ENCODE peak calls at places on chromosomes 2 and 18, in four cellular contexts. One of them, this sample, is unnamed.

GRCh38 chr2:172409042-172409441 is 18.3 kb upstream of the ITGA6 start:
- DNase-seq in globus pallidus: no peak
- DNase-seq in activated naive CD8-positive, alpha-beta T cell treated with anti-CD3 and anti-CD28 coated beads for 36 hours: no peak
- DNase-seq in anterior cingulate cortex: no peak
- DNase-seq in this sample: no peak

GRCh38 chr2:46878886-46879285 is 36.7 kb downstream of the MCFD2 start:
- DNase-seq in globus pallidus: peak
- DNase-seq in activated naive CD8-positive, alpha-beta T cell treated with anti-CD3 and anti-CD28 coated beads for 36 hours: no peak
- DNase-seq in anterior cingulate cortex: no peak
- DNase-seq in this sample: no peak

GRCh38 chr2:16656784-16657391 is 8.7 kb downstream of the CYRIA start:
- DNase-seq in globus pallidus: peak
- DNase-seq in activated naive CD8-positive, alpha-beta T cell treated with anti-CD3 and anti-CD28 coated beads for 36 hours: no peak
- DNase-seq in anterior cingulate cortex: no peak
- DNase-seq in this sample: no peak

GRCh38 chr18:8684577-8684976 is 20.8 kb upstream of the MTCL1 start:
- DNase-seq in globus pallidus: no peak
- DNase-seq in activated naive CD8-positive, alpha-beta T cell treated with anti-CD3 and anti-CD28 coated beads for 36 hours: no peak
- DNase-seq in anterior cingulate cortex: no peak
- DNase-seq in this sample: no peak

GRCh38 chr2:144403940-144404339 is 116.0 kb downstream of the ZEB2 start:
- DNase-seq in globus pallidus: no peak
- DNase-seq in activated naive CD8-positive, alpha-beta T cell treated with anti-CD3 and anti-CD28 coated beads for 36 hours: no peak
- DNase-seq in anterior cingulate cortex: no peak
- DNase-seq in this sample: no peak

GRCh38 chr2:40611196-40611595 is 159.3 kb upstream of the SLC8A1 start:
- DNase-seq in globus pallidus: no peak
- DNase-seq in activated naive CD8-positive, alpha-beta T cell treated with anti-CD3 and anti-CD28 coated beads for 36 hours: no peak
- DNase-seq in anterior cingulate cortex: no peak
- DNase-seq in this sample: no peak

GRCh38 chr18:73829146-73829545 is 318.5 kb downstream of the FBXO15 start:
- DNase-seq in globus pallidus: no peak
- DNase-seq in activated naive CD8-positive, alpha-beta T cell treated with anti-CD3 and anti-CD28 coated beads for 36 hours: no peak
- DNase-seq in anterior cingulate cortex: no peak
- DNase-seq in this sample: no peak

GRCh38 chr2:1745171-1746023 is 1.1 kb upstream of the PXDN start:
- DNase-seq in globus pallidus: no peak
- DNase-seq in activated naive CD8-positive, alpha-beta T cell treated with anti-CD3 and anti-CD28 coated beads for 36 hours: no peak
- DNase-seq in anterior cingulate cortex: no peak
- DNase-seq in this sample: no peak

GRCh38 chr2:76731157-76731556 is 791.0 kb downstream of the LRRTM4 start:
- DNase-seq in globus pallidus: no peak
- DNase-seq in activated naive CD8-positive, alpha-beta T cell treated with anti-CD3 and anti-CD28 coated beads for 36 hours: no peak
- DNase-seq in anterior cingulate cortex: no peak
- DNase-seq in this sample: no peak

GRCh38 chr2:12514168-12514567 is 202.6 kb upstream of the TRIB2 start:
- DNase-seq in globus pallidus: no peak
- DNase-seq in activated naive CD8-positive, alpha-beta T cell treated with anti-CD3 and anti-CD28 coated beads for 36 hours: no peak
- DNase-seq in anterior cingulate cortex: no peak
- DNase-seq in this sample: no peak

GRCh38 chr2:50613161-50613560 is 418.8 kb downstream of the NRXN1 start:
- DNase-seq in globus pallidus: no peak
- DNase-seq in activated naive CD8-positive, alpha-beta T cell treated with anti-CD3 and anti-CD28 coated beads for 36 hours: no peak
- DNase-seq in anterior cingulate cortex: no peak
- DNase-seq in this sample: no peak

GRCh38 chr2:54067851-54068375 is 47.5 kb upstream of the ACYP2 start:
- DNase-seq in globus pallidus: no peak
- DNase-seq in activated naive CD8-positive, alpha-beta T cell treated with anti-CD3 and anti-CD28 coated beads for 36 hours: no peak
- DNase-seq in anterior cingulate cortex: no peak
- DNase-seq in this sample: no peak

GRCh38 chr2:191302459-191303155 is 57.4 kb downstream of the MYO1B start:
- DNase-seq in globus pallidus: no peak
- DNase-seq in activated naive CD8-positive, alpha-beta T cell treated with anti-CD3 and anti-CD28 coated beads for 36 hours: no peak
- DNase-seq in anterior cingulate cortex: no peak
- DNase-seq in this sample: peak

GRCh38 chr2:20525041-20526035 is 78.5 kb downstream of the RHOB start:
- DNase-seq in globus pallidus: peak
- DNase-seq in activated naive CD8-positive, alpha-beta T cell treated with anti-CD3 and anti-CD28 coated beads for 36 hours: no peak
- DNase-seq in anterior cingulate cortex: no peak
- DNase-seq in this sample: no peak

GRCh38 chr2:226796840-226797288 is 2.8 kb downstream of the IRS1 start:
- DNase-seq in globus pallidus: no peak
- DNase-seq in activated naive CD8-positive, alpha-beta T cell treated with anti-CD3 and anti-CD28 coated beads for 36 hours: no peak
- DNase-seq in anterior cingulate cortex: peak
- DNase-seq in this sample: peak

GRCh38 chr2:73004466-73004865 is 67.0 kb downstream of the SFXN5 start:
- DNase-seq in globus pallidus: no peak
- DNase-seq in activated naive CD8-positive, alpha-beta T cell treated with anti-CD3 and anti-CD28 coated beads for 36 hours: no peak
- DNase-seq in anterior cingulate cortex: no peak
- DNase-seq in this sample: no peak

GRCh38 chr2:191050640-191050987 is 36.6 kb upstream of the STAT1 start:
- DNase-seq in globus pallidus: no peak
- DNase-seq in activated naive CD8-positive, alpha-beta T cell treated with anti-CD3 and anti-CD28 coated beads for 36 hours: no peak
- DNase-seq in anterior cingulate cortex: no peak
- DNase-seq in this sample: no peak

GRCh38 chr18:54229660-54230059 is 5.2 kb upstream of the MBD2 start:
- DNase-seq in globus pallidus: no peak
- DNase-seq in activated naive CD8-positive, alpha-beta T cell treated with anti-CD3 and anti-CD28 coated beads for 36 hours: peak
- DNase-seq in anterior cingulate cortex: no peak
- DNase-seq in this sample: no peak

GRCh38 chr2:159201321-159202063 is 85.0 kb downstream of the WDSUB1 start:
- DNase-seq in globus pallidus: no peak
- DNase-seq in activated naive CD8-positive, alpha-beta T cell treated with anti-CD3 and anti-CD28 coated beads for 36 hours: peak
- DNase-seq in anterior cingulate cortex: no peak
- DNase-seq in this sample: peak

GRCh38 chr2:96138146-96139145 is at the start of gene ASTL:
- DNase-seq in globus pallidus: no peak
- DNase-seq in activated naive CD8-positive, alpha-beta T cell treated with anti-CD3 and anti-CD28 coated beads for 36 hours: peak
- DNase-seq in anterior cingulate cortex: no peak
- DNase-seq in this sample: peak

GRCh38 chr2:68386362-68386761 is 21.3 kb downstream of the PLEK start:
- DNase-seq in globus pallidus: no peak
- DNase-seq in activated naive CD8-positive, alpha-beta T cell treated with anti-CD3 and anti-CD28 coated beads for 36 hours: no peak
- DNase-seq in anterior cingulate cortex: no peak
- DNase-seq in this sample: no peak

GRCh38 chr2:54658548-54659207 is 64.8 kb upstream of the EML6 start:
- DNase-seq in globus pallidus: no peak
- DNase-seq in activated naive CD8-positive, alpha-beta T cell treated with anti-CD3 and anti-CD28 coated beads for 36 hours: no peak
- DNase-seq in anterior cingulate cortex: no peak
- DNase-seq in this sample: no peak

GRCh38 chr2:232598293-232598692 is 35.1 kb upstream of the EFHD1 start:
- DNase-seq in globus pallidus: no peak
- DNase-seq in activated naive CD8-positive, alpha-beta T cell treated with anti-CD3 and anti-CD28 coated beads for 36 hours: no peak
- DNase-seq in anterior cingulate cortex: no peak
- DNase-seq in this sample: no peak

GRCh38 chr2:102033028-102033749 is 41.4 kb downstream of the IL1R2 start:
- DNase-seq in globus pallidus: peak
- DNase-seq in activated naive CD8-positive, alpha-beta T cell treated with anti-CD3 and anti-CD28 coated beads for 36 hours: no peak
- DNase-seq in anterior cingulate cortex: peak
- DNase-seq in this sample: peak

GRCh38 chr18:25895518-25895917 is 194.9 kb downstream of the SS18 start:
- DNase-seq in globus pallidus: no peak
- DNase-seq in activated naive CD8-positive, alpha-beta T cell treated with anti-CD3 and anti-CD28 coated beads for 36 hours: no peak
- DNase-seq in anterior cingulate cortex: no peak
- DNase-seq in this sample: no peak

GRCh38 chr2:64770781-64771334 is 117.1 kb upstream of the SERTAD2 start:
- DNase-seq in globus pallidus: peak
- DNase-seq in activated naive CD8-positive, alpha-beta T cell treated with anti-CD3 and anti-CD28 coated beads for 36 hours: no peak
- DNase-seq in anterior cingulate cortex: peak
- DNase-seq in this sample: no peak

GRCh38 chr18:34807106-34807796 is 97.2 kb downstream of the DTNA start:
- DNase-seq in globus pallidus: no peak
- DNase-seq in activated naive CD8-positive, alpha-beta T cell treated with anti-CD3 and anti-CD28 coated beads for 36 hours: no peak
- DNase-seq in anterior cingulate cortex: no peak
- DNase-seq in this sample: no peak

GRCh38 chr2:19748073-19748375 is 153.8 kb downstream of the TTC32 start:
- DNase-seq in globus pallidus: no peak
- DNase-seq in activated naive CD8-positive, alpha-beta T cell treated with anti-CD3 and anti-CD28 coated beads for 36 hours: no peak
- DNase-seq in anterior cingulate cortex: no peak
- DNase-seq in this sample: no peak

GRCh38 chr2:217930783-217931563 is 71.8 kb downstream of the TNS1 start:
- DNase-seq in globus pallidus: no peak
- DNase-seq in activated naive CD8-positive, alpha-beta T cell treated with anti-CD3 and anti-CD28 coated beads for 36 hours: no peak
- DNase-seq in anterior cingulate cortex: no peak
- DNase-seq in this sample: peak

GRCh38 chr2:232203936-232204335 is 174.6 kb upstream of the ALPP start:
- DNase-seq in globus pallidus: no peak
- DNase-seq in activated naive CD8-positive, alpha-beta T cell treated with anti-CD3 and anti-CD28 coated beads for 36 hours: no peak
- DNase-seq in anterior cingulate cortex: no peak
- DNase-seq in this sample: no peak

GRCh38 chr18:70931942-70932814 is 643.3 kb downstream of the SOCS6 start:
- DNase-seq in globus pallidus: peak
- DNase-seq in activated naive CD8-positive, alpha-beta T cell treated with anti-CD3 and anti-CD28 coated beads for 36 hours: no peak
- DNase-seq in anterior cingulate cortex: no peak
- DNase-seq in this sample: no peak

GRCh38 chr2:225429718-225430117 is 30.2 kb downstream of the NYAP2 start:
- DNase-seq in globus pallidus: peak
- DNase-seq in activated naive CD8-positive, alpha-beta T cell treated with anti-CD3 and anti-CD28 coated beads for 36 hours: no peak
- DNase-seq in anterior cingulate cortex: peak
- DNase-seq in this sample: no peak

GRCh38 chr18:79791141-79791972 is 6.4 kb upstream of the KCNG2 start:
- DNase-seq in globus pallidus: no peak
- DNase-seq in activated naive CD8-positive, alpha-beta T cell treated with anti-CD3 and anti-CD28 coated beads for 36 hours: no peak
- DNase-seq in anterior cingulate cortex: no peak
- DNase-seq in this sample: no peak

GRCh38 chr2:114727012-114727411 is 284.6 kb downstream of the DPP10 start:
- DNase-seq in globus pallidus: peak
- DNase-seq in activated naive CD8-positive, alpha-beta T cell treated with anti-CD3 and anti-CD28 coated beads for 36 hours: no peak
- DNase-seq in anterior cingulate cortex: no peak
- DNase-seq in this sample: no peak

GRCh38 chr2:12059616-12060441 is 313.4 kb downstream of the LPIN1 start:
- DNase-seq in globus pallidus: no peak
- DNase-seq in activated naive CD8-positive, alpha-beta T cell treated with anti-CD3 and anti-CD28 coated beads for 36 hours: no peak
- DNase-seq in anterior cingulate cortex: no peak
- DNase-seq in this sample: no peak

GRCh38 chr18:6940451-6940970 is 177.1 kb downstream of the LAMA1 start:
- DNase-seq in globus pallidus: no peak
- DNase-seq in activated naive CD8-positive, alpha-beta T cell treated with anti-CD3 and anti-CD28 coated beads for 36 hours: no peak
- DNase-seq in anterior cingulate cortex: no peak
- DNase-seq in this sample: no peak

GRCh38 chr18:35653392-35653791 is 71.9 kb downstream of the GALNT1 start:
- DNase-seq in globus pallidus: no peak
- DNase-seq in activated naive CD8-positive, alpha-beta T cell treated with anti-CD3 and anti-CD28 coated beads for 36 hours: no peak
- DNase-seq in anterior cingulate cortex: no peak
- DNase-seq in this sample: no peak

GRCh38 chr2:8217366-8218125 is 464.3 kb upstream of the ID2 start:
- DNase-seq in globus pallidus: no peak
- DNase-seq in activated naive CD8-positive, alpha-beta T cell treated with anti-CD3 and anti-CD28 coated beads for 36 hours: no peak
- DNase-seq in anterior cingulate cortex: no peak
- DNase-seq in this sample: no peak